ENCODE peak calls at places on chromosome 18, in six cellular contexts. One of them, this sample, is unnamed.

GRCh38 chr18:57439617-57439975 is 4.4 kb downstream of the ONECUT2 start:
- DNase-seq in upper lobe of left lung: no peak
- DNase-seq in fibroblast of the aortic adventitia: no peak
- DNase-seq in cardiac muscle cell: no peak
- DNase-seq in fibroblast of mammary gland: no peak
- DNase-seq in astrocyte of the cerebellum: no peak
- DNase-seq in this sample: no peak

GRCh38 chr18:44601447-44601846 is 79.2 kb upstream of the SETBP1 start:
- DNase-seq in fibroblast of the aortic adventitia: peak
- DNase-seq in cardiac muscle cell: peak
- DNase-seq in astrocyte of the cerebellum: no peak
- DNase-seq in fibroblast of mammary gland: peak
- DNase-seq in upper lobe of left lung: no peak
- DNase-seq in this sample: no peak

GRCh38 chr18:57075716-57076400 is 71.0 kb upstream of the BOD1L2 start:
- DNase-seq in fibroblast of the aortic adventitia: no peak
- DNase-seq in fibroblast of mammary gland: no peak
- DNase-seq in astrocyte of the cerebellum: no peak
- DNase-seq in upper lobe of left lung: no peak
- DNase-seq in cardiac muscle cell: no peak
- DNase-seq in this sample: no peak

GRCh38 chr18:5237083-5237722 is 40.1 kb upstream of the AKAIN1 start:
- DNase-seq in upper lobe of left lung: peak
- DNase-seq in cardiac muscle cell: peak
- DNase-seq in fibroblast of mammary gland: peak
- DNase-seq in fibroblast of the aortic adventitia: peak
- DNase-seq in astrocyte of the cerebellum: no peak
- DNase-seq in this sample: no peak

GRCh38 chr18:41075212-41075611 is 879.8 kb upstream of the PIK3C3 start:
- DNase-seq in fibroblast of mammary gland: peak
- DNase-seq in upper lobe of left lung: no peak
- DNase-seq in fibroblast of the aortic adventitia: peak
- DNase-seq in cardiac muscle cell: peak
- DNase-seq in astrocyte of the cerebellum: peak
- DNase-seq in this sample: no peak

GRCh38 chr18:57585846-57586242 is 658 bp downstream of the FECH start:
- DNase-seq in upper lobe of left lung: no peak
- DNase-seq in fibroblast of the aortic adventitia: peak
- DNase-seq in fibroblast of mammary gland: no peak
- DNase-seq in astrocyte of the cerebellum: no peak
- DNase-seq in cardiac muscle cell: no peak
- DNase-seq in this sample: no peak

GRCh38 chr18:74137920-74138538 is 9.6 kb downstream of the FBXO15 start:
- DNase-seq in upper lobe of left lung: no peak
- DNase-seq in astrocyte of the cerebellum: no peak
- DNase-seq in cardiac muscle cell: no peak
- DNase-seq in fibroblast of the aortic adventitia: no peak
- DNase-seq in fibroblast of mammary gland: no peak
- DNase-seq in this sample: no peak

GRCh38 chr18:74498712-74499629 is 2.8 kb downstream of the CNDP2 start:
- DNase-seq in fibroblast of mammary gland: peak
- DNase-seq in upper lobe of left lung: peak
- DNase-seq in astrocyte of the cerebellum: no peak
- DNase-seq in fibroblast of the aortic adventitia: peak
- DNase-seq in cardiac muscle cell: no peak
- DNase-seq in this sample: peak

GRCh38 chr18:53093650-53094049 is 753.7 kb downstream of the DCC start:
- DNase-seq in upper lobe of left lung: no peak
- DNase-seq in fibroblast of mammary gland: no peak
- DNase-seq in astrocyte of the cerebellum: no peak
- DNase-seq in fibroblast of the aortic adventitia: no peak
- DNase-seq in cardiac muscle cell: no peak
- DNase-seq in this sample: no peak

GRCh38 chr18:80171190-80171872 is 62.3 kb downstream of the ADNP2 start:
- DNase-seq in astrocyte of the cerebellum: no peak
- DNase-seq in cardiac muscle cell: peak
- DNase-seq in upper lobe of left lung: no peak
- DNase-seq in fibroblast of the aortic adventitia: peak
- DNase-seq in fibroblast of mammary gland: peak
- DNase-seq in this sample: no peak

GRCh38 chr18:47265197-47265596 is 13.7 kb upstream of the SKOR2 start:
- DNase-seq in cardiac muscle cell: peak
- DNase-seq in upper lobe of left lung: no peak
- DNase-seq in astrocyte of the cerebellum: peak
- DNase-seq in fibroblast of the aortic adventitia: peak
- DNase-seq in fibroblast of mammary gland: peak
- DNase-seq in this sample: no peak

GRCh38 chr18:47261902-47262301 is 10.4 kb upstream of the SKOR2 start:
- DNase-seq in fibroblast of the aortic adventitia: no peak
- DNase-seq in upper lobe of left lung: no peak
- DNase-seq in fibroblast of mammary gland: no peak
- DNase-seq in cardiac muscle cell: no peak
- DNase-seq in astrocyte of the cerebellum: no peak
- DNase-seq in this sample: no peak

GRCh38 chr18:47262397-47263196 is 11.1 kb upstream of the SKOR2 start:
- DNase-seq in fibroblast of the aortic adventitia: no peak
- DNase-seq in astrocyte of the cerebellum: no peak
- DNase-seq in fibroblast of mammary gland: no peak
- DNase-seq in upper lobe of left lung: no peak
- DNase-seq in cardiac muscle cell: no peak
- DNase-seq in this sample: no peak

GRCh38 chr18:47263828-47264314 is 12.4 kb upstream of the SKOR2 start:
- DNase-seq in fibroblast of the aortic adventitia: no peak
- DNase-seq in upper lobe of left lung: no peak
- DNase-seq in fibroblast of mammary gland: no peak
- DNase-seq in astrocyte of the cerebellum: no peak
- DNase-seq in cardiac muscle cell: no peak
- DNase-seq in this sample: no peak

GRCh38 chr18:47263197-47263827 is 11.9 kb upstream of the SKOR2 start:
- DNase-seq in upper lobe of left lung: no peak
- DNase-seq in fibroblast of the aortic adventitia: no peak
- DNase-seq in astrocyte of the cerebellum: no peak
- DNase-seq in cardiac muscle cell: no peak
- DNase-seq in fibroblast of mammary gland: peak
- DNase-seq in this sample: no peak
- TF ChIP-seq CTCF in upper lobe of left lung: no peak
- TF ChIP-seq CTCF in fibroblast of the aortic adventitia: peak
- TF ChIP-seq CTCF in astrocyte of the cerebellum: peak
- TF ChIP-seq CTCF in cardiac muscle cell: peak
- TF ChIP-seq CTCF in fibroblast of mammary gland: peak
- TF ChIP-seq CTCF in this sample: no peak

GRCh38 chr18:7174359-7175107 is 56.4 kb upstream of the LRRC30 start:
- DNase-seq in fibroblast of the aortic adventitia: no peak
- DNase-seq in cardiac muscle cell: peak
- DNase-seq in fibroblast of mammary gland: peak
- DNase-seq in astrocyte of the cerebellum: no peak
- DNase-seq in upper lobe of left lung: no peak
- DNase-seq in this sample: no peak
- TF ChIP-seq CTCF in fibroblast of the aortic adventitia: no peak
- TF ChIP-seq CTCF in cardiac muscle cell: no peak
- TF ChIP-seq CTCF in fibroblast of mammary gland: no peak
- TF ChIP-seq CTCF in astrocyte of the cerebellum: no peak
- TF ChIP-seq CTCF in upper lobe of left lung: no peak
- TF ChIP-seq CTCF in this sample: no peak

DNA sequence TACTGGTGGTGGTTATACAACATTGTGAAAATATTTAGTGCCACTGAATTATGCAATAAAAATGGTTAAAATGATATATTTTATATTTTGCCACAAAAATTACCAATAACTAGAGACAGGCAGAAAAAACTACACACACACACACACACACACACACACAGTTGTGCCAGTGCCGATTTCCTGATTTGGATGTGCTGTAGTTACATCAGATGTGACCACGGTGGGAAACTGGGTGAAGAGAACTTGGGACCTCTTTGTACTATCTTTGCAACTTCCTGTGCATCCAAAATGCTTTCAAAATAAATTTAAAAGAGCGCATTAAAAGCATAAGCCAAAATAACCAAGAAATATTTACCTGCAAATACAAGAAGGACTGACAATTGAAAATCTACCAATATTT is 61.6 kb upstream of the CCBE1 start:
- DNase-seq in fibroblast of mammary gland: no peak
- DNase-seq in fibroblast of the aortic adventitia: no peak
- DNase-seq in cardiac muscle cell: no peak
- DNase-seq in astrocyte of the cerebellum: no peak
- DNase-seq in upper lobe of left lung: no peak
- DNase-seq in this sample: no peak
- TF ChIP-seq CTCF in fibroblast of mammary gland: no peak
- TF ChIP-seq CTCF in fibroblast of the aortic adventitia: no peak
- TF ChIP-seq CTCF in cardiac muscle cell: no peak
- TF ChIP-seq CTCF in astrocyte of the cerebellum: no peak
- TF ChIP-seq CTCF in upper lobe of left lung: no peak
- TF ChIP-seq CTCF in this sample: no peak

GRCh38 chr18:48419268-48420022 is 10.3 kb upstream of the ZBTB7C start:
- DNase-seq in cardiac muscle cell: no peak
- DNase-seq in fibroblast of mammary gland: no peak
- DNase-seq in astrocyte of the cerebellum: no peak
- DNase-seq in fibroblast of the aortic adventitia: no peak
- DNase-seq in upper lobe of left lung: no peak
- DNase-seq in this sample: no peak
- TF ChIP-seq CTCF in cardiac muscle cell: no peak
- TF ChIP-seq CTCF in fibroblast of mammary gland: no peak
- TF ChIP-seq CTCF in astrocyte of the cerebellum: no peak
- TF ChIP-seq CTCF in fibroblast of the aortic adventitia: no peak
- TF ChIP-seq CTCF in upper lobe of left lung: no peak
- TF ChIP-seq CTCF in this sample: no peak

DNA sequence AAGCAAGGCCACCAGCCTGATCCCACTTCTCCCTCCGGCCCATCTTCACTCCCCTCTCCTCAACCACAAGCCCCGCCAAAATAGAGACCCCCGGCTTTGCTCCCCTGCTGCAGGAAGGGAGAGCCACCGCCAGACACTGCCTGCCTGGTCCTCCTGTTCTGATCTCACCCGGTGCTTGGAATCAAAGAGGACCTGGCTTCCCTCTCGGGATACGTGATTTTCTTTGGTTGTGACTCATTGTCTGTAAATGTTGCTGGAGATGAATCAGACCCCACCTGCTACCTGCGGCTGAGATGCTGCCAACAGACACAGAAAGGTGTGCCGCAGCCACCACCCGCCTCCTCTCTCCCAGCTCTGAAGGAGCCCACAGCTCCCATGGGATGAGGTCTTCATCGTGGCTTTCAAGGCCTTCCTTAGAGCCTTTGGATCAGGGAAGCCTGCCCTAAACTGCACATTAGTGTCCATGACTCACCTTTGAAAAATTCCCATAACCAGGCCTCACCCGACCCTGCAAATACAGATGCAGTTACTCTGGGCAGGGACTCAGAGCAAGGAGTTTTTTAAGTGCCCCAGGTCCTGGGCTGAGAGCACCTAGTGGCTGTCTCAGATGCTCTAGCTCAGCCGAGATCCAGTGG is 79.4 kb upstream of the ZNF532 start:
- DNase-seq in fibroblast of mammary gland: peak
- DNase-seq in cardiac muscle cell: peak
- DNase-seq in fibroblast of the aortic adventitia: peak
- DNase-seq in upper lobe of left lung: no peak
- DNase-seq in astrocyte of the cerebellum: peak
- DNase-seq in this sample: no peak
- TF ChIP-seq CTCF in fibroblast of mammary gland: no peak
- TF ChIP-seq CTCF in cardiac muscle cell: no peak
- TF ChIP-seq CTCF in fibroblast of the aortic adventitia: peak
- TF ChIP-seq CTCF in upper lobe of left lung: no peak
- TF ChIP-seq CTCF in astrocyte of the cerebellum: peak
- TF ChIP-seq CTCF in this sample: no peak

DNA sequence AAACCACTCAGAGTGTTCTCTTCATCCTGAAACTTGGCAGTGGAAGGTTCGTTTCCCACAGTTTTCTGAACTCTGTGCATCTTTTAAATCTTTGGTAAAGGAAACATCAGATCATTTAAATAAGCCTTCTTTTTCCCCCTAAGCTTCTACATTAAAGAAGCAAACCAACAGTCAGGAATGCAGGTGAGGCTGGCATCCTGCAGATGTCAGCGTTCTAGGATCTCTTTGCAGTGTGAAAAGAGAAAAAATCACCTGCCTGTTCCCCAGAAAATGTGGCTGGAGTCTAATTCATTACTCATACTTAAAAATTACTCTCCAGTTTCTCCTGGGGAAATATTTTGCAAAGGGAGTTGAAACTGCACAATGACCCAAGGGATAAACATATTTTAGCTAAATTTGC is 64.5 kb upstream of the ZCCHC2 start:
- DNase-seq in fibroblast of mammary gland: no peak
- DNase-seq in astrocyte of the cerebellum: no peak
- DNase-seq in upper lobe of left lung: no peak
- DNase-seq in fibroblast of the aortic adventitia: no peak
- DNase-seq in cardiac muscle cell: no peak
- DNase-seq in this sample: no peak
- TF ChIP-seq CTCF in fibroblast of mammary gland: no peak
- TF ChIP-seq CTCF in astrocyte of the cerebellum: no peak
- TF ChIP-seq CTCF in upper lobe of left lung: no peak
- TF ChIP-seq CTCF in fibroblast of the aortic adventitia: no peak
- TF ChIP-seq CTCF in cardiac muscle cell: no peak
- TF ChIP-seq CTCF in this sample: no peak

This sample was measured in activated B cell treated with CpG ODN at 0.5 μM for 24 hours.